ENCODE peak calls at places on chromosome 2, in ten cellular contexts. M, W, H, D, G, T, S, Z, L and J are unnamed samples.

GRCh38 chr2:190940451-190940850 is 59.8 kb downstream of the GLS start:
- DNase-seq in T (no peak), Z (no peak), M (no peak), W (no peak), L (no peak), G (no peak), H (peak), D (no peak), S (no peak), J (no peak)

GRCh38 chr2:37119182-37119581 is 34.9 kb downstream of the GPATCH11 start:
- DNase-seq in L (no peak), G (no peak), D (no peak), W (no peak), T (no peak), S (no peak), H (no peak), Z (no peak), M (no peak), J (no peak)

GRCh38 chr2:1527153-1527992 is 114.1 kb downstream of the TPO start:
- DNase-seq in Z (no peak), S (no peak), W (no peak), D (no peak), H (no peak), M (no peak), T (no peak), G (no peak), L (no peak), J (no peak)

GRCh38 chr2:2192385-2192957 is 138.6 kb downstream of the MYT1L start:
- DNase-seq in S (no peak), H (no peak), G (no peak), W (no peak), L (no peak), M (no peak), D (no peak), T (no peak), Z (no peak), J (no peak)

GRCh38 chr2:232949016-232949415 is 64.0 kb downstream of the NGEF start:
- DNase-seq in S (no peak), W (no peak), M (no peak), T (no peak), G (no peak), Z (no peak), H (no peak), D (no peak), L (no peak), J (no peak)

GRCh38 chr2:170739048-170739447 is 23.9 kb downstream of the SP5 start:
- DNase-seq in L (no peak), Z (peak), W (peak), G (no peak), S (no peak), M (no peak), D (no peak), T (no peak), H (peak), J (no peak)

GRCh38 chr2:99404039-99404799 is 67.0 kb downstream of the EIF5B start:
- DNase-seq in G (no peak), L (no peak), S (no peak), D (no peak), W (no peak), M (no peak), Z (no peak), T (no peak), H (no peak), J (no peak)

GRCh38 chr2:48195168-48195567 is 288.9 kb upstream of the FBXO11 start:
- DNase-seq in Z (no peak), T (no peak), L (no peak), H (no peak), G (no peak), W (no peak), S (no peak), M (no peak), D (no peak), J (no peak)

GRCh38 chr2:241038374-241039180 is 40.2 kb downstream of the SNED1 start:
- DNase-seq in G (no peak), M (no peak), Z (no peak), S (no peak), L (no peak), D (no peak), T (no peak), H (no peak), W (no peak), J (no peak)

GRCh38 chr2:129464036-129464435 is 515.4 kb upstream of the RAB6C start:
- DNase-seq in G (no peak), H (no peak), D (no peak), S (no peak), Z (no peak), M (no peak), L (no peak), T (no peak), W (no peak), J (no peak)

GRCh38 chr2:173589604-173590277 is 235.1 kb downstream of the CDCA7 start:
- DNase-seq in T (no peak), S (no peak), W (peak), Z (no peak), L (no peak), M (no peak), H (peak), G (no peak), D (no peak), J (no peak)

GRCh38 chr2:168289880-168290279 is 42.5 kb upstream of the STK39 start:
- DNase-seq in Z (no peak), L (no peak), W (no peak), G (no peak), H (no peak), S (no peak), D (no peak), T (no peak), M (no peak), J (no peak)

GRCh38 chr2:62660582-62661262 is 44.8 kb upstream of the EHBP1 start:
- DNase-seq in L (no peak), H (peak), T (no peak), M (no peak), G (no peak), W (peak), S (no peak), Z (no peak), D (no peak), J (no peak)

GRCh38 chr2:110115291-110116032 is at the start of gene MALL:
- DNase-seq in T (no peak), H (no peak), S (no peak), M (no peak), G (no peak), D (no peak), L (no peak), Z (no peak), W (no peak), J (no peak)

GRCh38 chr2:133777607-133778006 is 209.3 kb upstream of the NCKAP5 start:
- DNase-seq in S (no peak), W (no peak), D (no peak), L (no peak), Z (no peak), T (no peak), H (no peak), M (peak), G (no peak), J (no peak)

GRCh38 chr2:127625146-127625943 is 20.6 kb upstream of the GPR17 start:
- DNase-seq in L (no peak), G (no peak), H (no peak), W (no peak), T (no peak), M (no peak), Z (no peak), D (no peak), S (no peak), J (no peak)

GRCh38 chr2:73069041-73069854 is 2.3 kb downstream of the SFXN5 start:
- DNase-seq in G (no peak), L (no peak), H (no peak), D (no peak), M (no peak), T (no peak), Z (no peak), S (no peak), W (no peak), J (no peak)

GRCh38 chr2:79702934-79703333 is 190.1 kb downstream of the CTNNA2 start:
- DNase-seq in W (no peak), H (no peak), Z (no peak), L (no peak), G (no peak), M (no peak), T (no peak), D (no peak), S (no peak), J (no peak)

GRCh38 chr2:102385522-102385921 is 29.9 kb downstream of the IL18R1 start:
- DNase-seq in G (no peak), Z (no peak), H (no peak), L (no peak), D (no peak), M (no peak), S (no peak), T (no peak), W (no peak), J (no peak)

GRCh38 chr2:202909394-202910192 is 1.9 kb downstream of the WDR12 start:
- DNase-seq in G (no peak), W (no peak), Z (no peak), M (no peak), H (peak), L (no peak), D (no peak), T (no peak), S (no peak), J (no peak)

GRCh38 chr2:235903803-235904637 is 264.2 kb downstream of the GBX2 start:
- DNase-seq in G (no peak), L (no peak), W (no peak), T (no peak), M (no peak), H (no peak), Z (no peak), D (no peak), S (no peak), J (no peak)

GRCh38 chr2:191678437-191679110 is 638 bp downstream of the NABP1 start:
- DNase-seq in D (peak), H (no peak), S (no peak), L (peak), M (peak), T (peak), Z (peak), W (peak), G (peak), J (no peak)

GRCh38 chr2:59993721-59994120 is 559.7 kb downstream of the BCL11A start:
- DNase-seq in T (no peak), M (no peak), L (no peak), G (no peak), H (no peak), W (no peak), Z (no peak), S (no peak), D (no peak), J (no peak)

GRCh38 chr2:42754021-42754775 is 9.7 kb downstream of the OXER1 start:
- DNase-seq in G (no peak), S (no peak), T (no peak), M (peak), W (no peak), Z (no peak), L (no peak), D (no peak), H (no peak), J (no peak)

GRCh38 chr2:203242518-203242917 is 3.7 kb downstream of the CYP20A1 start:
- DNase-seq in G (no peak), D (no peak), H (no peak), Z (no peak), S (no peak), W (no peak), M (no peak), T (no peak), L (no peak), J (no peak)

GRCh38 chr2:45962522-45962921 is 311.0 kb downstream of the PRKCE start:
- DNase-seq in G (no peak), Z (no peak), M (peak), L (no peak), W (peak), T (no peak), S (no peak), H (peak), D (no peak), J (no peak)

GRCh38 chr2:102268529-102269524 is 42.5 kb upstream of the IL1RL1 start:
- DNase-seq in L (no peak), H (peak), Z (no peak), S (no peak), T (no peak), W (peak), D (no peak), G (no peak), M (no peak), J (no peak)

GRCh38 chr2:48723125-48723524 is 32.4 kb downstream of the LHCGR start:
- DNase-seq in W (peak), D (no peak), S (no peak), T (no peak), G (no peak), L (no peak), Z (no peak), H (peak), M (no peak), J (no peak)

GRCh38 chr2:25699206-25699605 is 25.8 kb upstream of the DTNB start:
- DNase-seq in Z (no peak), S (no peak), G (no peak), L (no peak), T (no peak), W (no peak), H (no peak), M (no peak), D (no peak), J (no peak)

GRCh38 chr2:157349949-157350510 is 24.4 kb upstream of the ERMN start:
- DNase-seq in G (no peak), Z (no peak), M (no peak), S (no peak), H (peak), T (no peak), L (no peak), D (no peak), W (peak), J (no peak)

GRCh38 chr2:215535726-215536125 is 99.9 kb upstream of the FN1 start:
- DNase-seq in Z (no peak), T (no peak), S (no peak), L (no peak), M (no peak), D (no peak), W (peak), G (no peak), H (no peak), J (no peak)

GRCh38 chr2:189594305-189594704 is 13.7 kb upstream of the SLC40A1 start:
- DNase-seq in G (no peak), L (no peak), Z (no peak), H (no peak), S (no peak), W (no peak), M (no peak), D (no peak), T (no peak), J (no peak)

GRCh38 chr2:71932780-71933466 is 214.7 kb downstream of the CYP26B1 start:
- DNase-seq in Z (no peak), D (no peak), M (no peak), H (no peak), T (no peak), G (no peak), W (no peak), S (no peak), L (no peak), J (no peak)

GRCh38 chr2:66794571-66794970 is 359.6 kb downstream of the MEIS1 start:
- DNase-seq in H (no peak), M (no peak), L (no peak), W (no peak), D (no peak), S (no peak), T (no peak), G (no peak), Z (no peak), J (no peak)

GRCh38 chr2:230899786-230900185 is 25.3 kb downstream of the GPR55 start:
- DNase-seq in Z (no peak), W (no peak), S (no peak), D (peak), T (no peak), H (no peak), M (no peak), L (no peak), G (peak), J (no peak)

GRCh38 chr2:237525559-237526157 is 38.6 kb downstream of the MLPH start:
- DNase-seq in S (no peak), W (no peak), G (no peak), H (no peak), Z (no peak), D (no peak), L (no peak), T (no peak), M (no peak), J (no peak)